ENCODE peak calls at places on chromosome 22, in four cellular contexts. J is activated CD8-positive, alpha-beta memory T cell treated with anti-CD3 and anti-CD28 coated beads, Interleukin-2, amount 10 ng/mL, durations not matched to agents 7 days and 5 days; T is activated T-cell treated with anti-CD3 and anti-CD28 coated beads, Interleukin-2, amount 50 U/mL, for 4 hours; K is heart left ventricle. Y is an unnamed sample.
A peak's percentile ranks its signal among the peaks of the same experiment; 100 is the strongest.

GRCh38 chr22:17606472-17606871 is 22.1 kb downstream of the ATP6V1E1 start:
- ATAC-seq in J (no peak), T (no peak), K (peak; percentile 72), Y (no peak)

GRCh38 chr22:38982008-38982927 is at the start of gene APOBEC3B:
- ATAC-seq in J (peak; percentile 84), T (peak; percentile 47), K (peak; percentile 99), Y (peak; percentile 30)

GRCh38 chr22:37623075-37624016 is 14.7 kb downstream of the GGA1 start:
- ATAC-seq in J (peak; percentile 73), T (peak; percentile 82), K (peak; percentile 60), Y (peak; percentile 73)

GRCh38 chr22:21447694-21448402 is 19.3 kb upstream of the TMEM191C start:
- ATAC-seq in J (no peak), T (no peak), K (no peak), Y (no peak)

GRCh38 chr22:43921361-43921760 is 2.2 kb upstream of the PNPLA3 start:
- ATAC-seq in J (no peak), T (no peak), K (no peak), Y (no peak)

GRCh38 chr22:37378642-37379058 is 48.6 kb downstream of the ELFN2 start:
- ATAC-seq in J (no peak), T (no peak), K (no peak), Y (no peak)

GRCh38 chr22:44739024-44739423 is 13.4 kb upstream of the ARHGAP8 start:
- ATAC-seq in J (no peak), T (no peak), K (no peak), Y (no peak)

GRCh38 chr22:41976961-41977566 is 7.8 kb downstream of the SEPTIN3 start:
- ATAC-seq in J (peak; percentile 18), T (peak; percentile 12), K (no peak), Y (peak; percentile 20)

GRCh38 chr22:40385041-40385782 is 14.8 kb downstream of the SGSM3 start:
- ATAC-seq in J (peak; percentile 66), T (peak; percentile 77), K (no peak), Y (peak; percentile 69)